ENCODE peak calls at places on chromosome 6, in four cellular contexts. M is A549, R is IMR-90, Q is K562. E is an unnamed sample.

GRCh38 chr6:158205220-158205944 is 37.2 kb downstream of the GTF2H5 start:
- DNase-seq in Q (peak), M (no peak), R (no peak), E (no peak)

GRCh38 chr6:37865534-37865933 is 46.0 kb downstream of the ZFAND3 start:
- DNase-seq in Q (no peak), M (no peak), R (no peak), E (no peak)

GRCh38 chr6:113755449-113756289 is 101.5 kb upstream of the MARCKS start:
- DNase-seq in Q (no peak), R (no peak), M (no peak), E (peak)

GRCh38 chr6:17473554-17473953 is 80.2 kb downstream of the CAP2 start:
- DNase-seq in Q (no peak), R (no peak), M (no peak), E (no peak)

GRCh38 chr6:70151616-70152015 is 151.3 kb downstream of the COL9A1 start:
- DNase-seq in M (no peak), R (no peak), Q (no peak), E (no peak)

GRCh38 chr6:17096657-17097056 is 5.2 kb upstream of the STMND1 start:
- DNase-seq in Q (no peak), R (no peak), M (no peak), E (no peak)

GRCh38 chr6:140979642-140980091 is 1153.1 kb upstream of the GJE1 start:
- DNase-seq in M (no peak), Q (no peak), R (peak), E (no peak)

GRCh38 chr6:158536891-158537798 is 22.7 kb upstream of the TMEM181 start:
- DNase-seq in M (no peak), R (no peak), Q (peak), E (no peak)

GRCh38 chr6:2725999-2726567 is 24.6 kb downstream of the MYLK4 start:
- DNase-seq in M (no peak), R (peak), Q (no peak), E (peak)

GRCh38 chr6:155103816-155104366 is 108.8 kb downstream of the TIAM2 start:
- DNase-seq in Q (no peak), M (no peak), R (no peak), E (no peak)

GRCh38 chr6:127844529-127844928 is 56.3 kb downstream of the THEMIS start:
- DNase-seq in R (peak), M (no peak), Q (no peak), E (no peak)

GRCh38 chr6:132063204-132063603 is 112.0 kb upstream of the CCN2 start:
- DNase-seq in Q (no peak), R (peak), M (no peak), E (no peak)

GRCh38 chr6:98823845-98824162 is 10.6 kb upstream of the POU3F2 start:
- DNase-seq in R (no peak), M (no peak), Q (no peak), E (no peak)

GRCh38 chr6:11174245-11174616 is 58.2 kb downstream of the NEDD9 start:
- DNase-seq in M (no peak), Q (no peak), R (no peak), E (no peak)

GRCh38 chr6:32920610-32921188 is 20.1 kb downstream of the HLA-DMB start:
- DNase-seq in M (peak), Q (no peak), R (no peak), E (no peak)

GRCh38 chr6:133964052-133964451 is 11.0 kb downstream of the TBPL1 start:
- DNase-seq in Q (no peak), R (peak), M (no peak), E (no peak)
- TF ChIP-seq ELK1 in Q (no peak), R (no peak), M (no peak), E (no peak)

GRCh38 chr6:26554669-26555504 is 16.7 kb downstream of the HMGN4 start:
- DNase-seq in M (peak), R (peak), Q (peak), E (no peak)
- TF ChIP-seq RAD21 in M (no peak), R (no peak), Q (no peak), E (no peak)

DNA sequence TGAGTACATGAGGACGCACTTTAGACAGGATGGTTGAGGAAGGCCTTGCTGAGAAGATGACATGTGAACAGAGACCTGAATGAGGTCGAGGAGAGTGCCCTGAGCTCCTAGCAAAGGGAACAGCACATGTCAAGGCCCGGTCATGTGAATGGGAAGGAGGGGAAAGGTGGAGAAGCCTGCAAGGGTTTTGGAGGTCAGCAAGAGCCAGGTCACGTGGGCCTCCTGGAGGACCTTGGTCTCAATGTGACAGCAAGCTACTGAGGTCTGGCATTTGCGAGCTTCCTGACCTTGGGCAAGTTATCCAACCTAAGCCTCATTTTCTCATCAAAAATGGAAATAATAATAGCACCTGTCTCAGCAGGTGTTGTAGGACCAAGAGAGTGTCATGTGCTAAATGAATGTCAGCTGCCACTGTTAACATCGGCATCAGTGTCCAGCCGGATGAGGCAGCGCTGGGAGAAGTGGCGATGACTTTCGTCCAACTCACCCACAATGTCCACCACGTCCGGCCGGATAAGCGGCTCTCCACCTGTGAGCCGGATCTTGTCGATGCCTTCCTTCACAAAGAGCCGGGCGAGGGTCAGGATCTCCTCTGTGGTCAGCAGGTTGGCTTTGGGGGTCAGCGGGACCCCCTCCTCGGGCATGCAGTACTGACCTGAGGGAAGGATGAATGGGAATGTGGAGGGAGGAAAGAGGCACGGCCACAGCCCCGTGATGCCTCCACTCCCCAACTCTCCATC is 8.9 kb downstream of the MOCS1 start:
- DNase-seq in R (no peak), M (no peak), Q (no peak), E (no peak)
- TF ChIP-seq ELK1 in R (no peak), M (no peak), Q (no peak), E (no peak)

DNA sequence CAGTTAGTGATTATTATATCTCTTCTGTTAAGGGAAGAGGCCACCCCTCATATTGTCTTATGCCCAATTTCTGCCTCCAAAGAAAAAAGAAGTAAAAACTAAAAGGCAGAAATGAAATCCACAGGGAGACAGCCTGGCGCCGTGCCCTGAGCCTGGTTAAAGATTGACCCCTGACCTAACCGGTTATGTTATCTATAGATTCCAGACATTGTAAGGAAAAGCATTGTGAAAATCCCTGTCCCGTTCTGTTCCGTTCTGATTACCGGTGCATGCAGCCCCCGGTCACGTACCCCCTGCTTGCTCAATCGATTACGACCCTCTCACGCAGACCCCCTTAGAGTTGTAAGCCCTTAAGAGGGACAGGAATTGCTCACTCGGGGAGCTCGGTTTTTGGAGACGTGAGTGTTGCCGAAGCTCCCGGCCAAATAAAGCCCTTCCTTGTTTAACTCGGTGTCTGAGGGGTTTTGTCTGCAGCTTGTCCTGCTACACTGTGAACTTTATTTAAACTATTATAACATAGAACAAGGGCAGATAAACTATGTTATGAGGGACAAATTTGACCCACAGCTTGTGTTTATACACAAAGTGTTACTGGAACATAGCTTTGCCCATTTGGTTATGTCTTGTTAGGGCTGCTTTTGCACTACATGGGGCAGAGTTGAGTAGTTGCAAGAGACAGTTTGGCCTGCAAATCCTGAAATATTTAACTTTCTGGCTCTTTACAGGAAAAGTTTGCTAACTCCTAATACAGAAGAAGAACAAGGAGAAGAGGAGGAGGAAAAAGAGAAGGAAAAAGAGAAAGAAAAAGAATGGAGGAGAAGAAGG is 49.6 kb downstream of the CD24 start:
- DNase-seq in Q (no peak), M (no peak), R (no peak), E (no peak)
- TF ChIP-seq RAD21 in Q (no peak), M (no peak), R (no peak), E (no peak)

DNA sequence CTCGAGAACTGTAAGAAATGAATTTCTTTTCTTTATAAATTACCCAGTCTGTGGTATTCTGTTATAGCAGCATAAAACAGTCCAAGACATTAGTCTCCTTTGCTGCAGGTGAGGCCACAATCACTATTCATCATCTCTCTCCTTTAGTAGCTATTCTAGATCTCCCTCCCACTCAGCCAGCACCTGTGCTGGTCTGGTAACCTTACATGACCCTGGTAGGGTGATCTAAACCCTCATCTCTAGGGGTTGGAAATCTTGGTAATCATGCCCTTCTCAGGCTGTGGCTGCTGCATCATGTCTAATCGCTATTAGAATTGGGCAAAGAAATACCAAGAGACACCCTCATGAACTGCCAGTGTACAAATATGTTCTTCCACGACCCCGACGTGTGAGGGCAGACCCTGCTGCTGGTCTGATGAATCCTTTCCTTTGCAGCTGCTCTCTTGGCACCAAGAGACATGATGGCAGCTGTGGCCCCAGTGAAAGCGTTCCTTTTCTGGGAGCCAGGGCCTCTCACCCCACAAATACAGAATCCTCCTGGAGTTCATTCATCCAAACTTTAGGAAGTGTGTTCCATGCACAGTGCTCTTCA is 23.0 kb upstream of the IGF2R start:
- DNase-seq in R (no peak), M (no peak), Q (no peak), E (no peak)
- TF ChIP-seq ELK1 in R (no peak), M (no peak), Q (no peak), E (no peak)

GRCh38 chr6:130629640-130630039 is 197.6 kb upstream of the SMLR1 start:
- DNase-seq in M (no peak), Q (no peak), R (no peak), E (no peak)

GRCh38 chr6:130632897-130633296 is 194.3 kb upstream of the SMLR1 start:
- DNase-seq in M (no peak), R (no peak), Q (no peak), E (no peak)

GRCh38 chr6:130628862-130629261 is 198.3 kb upstream of the SMLR1 start:
- DNase-seq in M (no peak), Q (no peak), R (no peak), E (no peak)

GRCh38 chr6:130632288-130632687 is 194.9 kb upstream of the SMLR1 start:
- DNase-seq in Q (no peak), M (no peak), R (no peak), E (no peak)
- TF ChIP-seq RAD21 in Q (no peak), M (no peak), R (no peak), E (no peak)

GRCh38 chr6:24777227-24777626 is 2.5 kb downstream of the GMNN start:
- DNase-seq in Q (no peak), R (no peak), M (no peak), E (no peak)

GRCh38 chr6:24778878-24779277 is 4.1 kb downstream of the GMNN start:
- DNase-seq in R (no peak), Q (no peak), M (no peak), E (no peak)

GRCh38 chr6:24779416-24779815 is 4.7 kb downstream of the GMNN start:
- DNase-seq in Q (no peak), R (peak), M (no peak), E (peak)

GRCh38 chr6:24780206-24780605 is 5.5 kb downstream of the GMNN start:
- DNase-seq in Q (no peak), R (peak), M (no peak), E (no peak)

GRCh38 chr6:24778121-24778520 is 3.4 kb downstream of the GMNN start:
- DNase-seq in M (no peak), Q (no peak), R (no peak), E (no peak)
- TF ChIP-seq ELK1 in M (no peak), Q (no peak), R (no peak), E (no peak)